ENCODE peak calls at places on chromosomes 4 and X, in six cellular contexts. J is A673, S is Right ventricle myocardium superior, X is dermis blood vessel endothelial cell, U is Right ventricle myocardium inferior, E is ovary. P is an unnamed sample.

GRCh38 chrX:38768079-38768478 is 33.2 kb upstream of the MID1IP1 start:
- DNase-seq in J (peak; percentile 9), S (no peak), X (peak; percentile 34), U (no peak), E (no peak), P (no peak)

GRCh38 chr4:7557447-7557846 is 122.7 kb upstream of the PSAPL1 start:
- DNase-seq in J (no peak), S (no peak), X (no peak), U (no peak), E (no peak), P (no peak)

GRCh38 chr4:21451032-21451431 is 497.5 kb downstream of the KCNIP4 start:
- DNase-seq in J (no peak), S (no peak), X (no peak), U (no peak), E (no peak), P (no peak)

GRCh38 chr4:53189011-53189410 is 176.8 kb downstream of the SCFD2 start:
- DNase-seq in J (no peak), S (no peak), X (no peak), U (no peak), E (no peak), P (no peak)

GRCh38 chr4:122118243-122118642 is 33.9 kb upstream of the BLTP1 start:
- DNase-seq in J (no peak), S (no peak), X (no peak), U (no peak), E (no peak), P (no peak)

GRCh38 chr4:88623097-88623496 is 30.8 kb downstream of the HERC3 start:
- DNase-seq in J (peak; percentile 26), S (no peak), X (no peak), U (no peak), E (no peak), P (no peak)

GRCh38 chr4:2866891-2867290 is 23.2 kb downstream of the ADD1 start:
- DNase-seq in J (no peak), S (no peak), X (no peak), U (no peak), E (no peak), P (no peak)

GRCh38 chrX:39491548-39492297 is 606.0 kb downstream of the BCOR start:
- DNase-seq in J (no peak), S (no peak), X (no peak), U (no peak), E (no peak), P (no peak)

P was measured in pancreas.